ENCODE peak calls at places on chromosomes 3 and 15, in four cellular contexts. B is NCI-H748 treated with DMSO at 0.1 percent for 48 hours, S is RCC 7860, Q is lung microvascular endothelial cell. O is an unnamed sample.

GRCh38 chr3:52216585-52217408 is 8.6 kb downstream of the TLR9 start:
- DNase-seq in B (no peak), S (peak), Q (peak), O (no peak)

GRCh38 chr15:62709261-62709660 is 333.3 kb upstream of the TPM1 start:
- DNase-seq in B (no peak), S (no peak), Q (no peak), O (no peak)

GRCh38 chr3:179322481-179323196 is at the start of gene ZNF639:
- DNase-seq in B (peak), S (peak), Q (peak), O (peak)

GRCh38 chr3:182244222-182244971 is 532.7 kb downstream of the SOX2 start:
- DNase-seq in B (no peak), S (no peak), Q (no peak), O (no peak)

GRCh38 chr3:150783920-150784746 is 21.2 kb upstream of the SIAH2 start:
- DNase-seq in B (no peak), S (no peak), Q (peak), O (no peak)

GRCh38 chr3:70982700-70983140 is 600.8 kb downstream of the FOXP1 start:
- DNase-seq in B (peak), S (peak), Q (peak), O (no peak)

GRCh38 chr3:2860626-2861025 is 249.5 kb downstream of the IL5RA start:
- DNase-seq in B (no peak), S (no peak), Q (no peak), O (no peak)

GRCh38 chr3:144660097-144660496 is 688.5 kb downstream of the DIPK2A start:
- DNase-seq in B (no peak), S (no peak), Q (no peak), O (no peak)

GRCh38 chr3:50675179-50676030 is 678 bp downstream of the DOCK3 start:
- DNase-seq in B (no peak), S (no peak), Q (no peak), O (peak)

GRCh38 chr3:98791341-98792325 is 28.5 kb downstream of the ST3GAL6 start:
- DNase-seq in B (no peak), S (no peak), Q (peak), O (no peak)

GRCh38 chr15:58552505-58553364 is 120.9 kb downstream of the LIPC start:
- DNase-seq in B (no peak), S (no peak), Q (no peak), O (no peak)

GRCh38 chr3:143974181-143974876 is 2.7 kb downstream of the DIPK2A start:
- DNase-seq in B (peak), S (no peak), Q (no peak), O (no peak)

GRCh38 chr15:96340611-96341464 is 10.3 kb downstream of the NR2F2 start:
- DNase-seq in B (peak), S (no peak), Q (peak), O (no peak)

GRCh38 chr15:69160976-69161877 is 792 bp downstream of the GLCE start:
- DNase-seq in B (peak), S (no peak), Q (peak), O (peak)

GRCh38 chr3:156888576-156888975 is 62.4 kb downstream of the LEKR1 start:
- DNase-seq in B (no peak), S (no peak), Q (no peak), O (no peak)

GRCh38 chr3:49256152-49256551 is 20.9 kb downstream of the C3orf62 start:
- DNase-seq in B (no peak), S (no peak), Q (no peak), O (no peak)